ENCODE peak calls at places on chromosomes 5 and 9, in six cellular contexts. J, H, F, A, D and Q are unnamed samples.

GRCh38 chr5:180090769-180091546 is 19.4 kb upstream of the RNF130 start:
- DNase-seq in J (peak), H (peak), F (no peak), A (peak), D (no peak), Q (peak)

GRCh38 chr9:6733243-6733642 is 24.5 kb upstream of the KDM4C start:
- DNase-seq in J (no peak), H (no peak), F (no peak), A (no peak), D (no peak), Q (no peak)

GRCh38 chr9:74952281-74953151 is at the start of gene C9orf40:
- DNase-seq in J (peak), H (peak), F (peak), A (peak), D (peak), Q (peak)

GRCh38 chr5:5192681-5193080 is 52.6 kb downstream of the ADAMTS16 start:
- DNase-seq in J (no peak), H (no peak), F (no peak), A (no peak), D (no peak), Q (no peak)

GRCh38 chr5:97550164-97550563 is 367.1 kb upstream of the RIOK2 start:
- DNase-seq in J (no peak), H (no peak), F (no peak), A (peak), D (no peak), Q (peak)

GRCh38 chr5:170216262-170216864 is 16.4 kb upstream of the C5orf58 start:
- DNase-seq in J (peak), H (no peak), F (peak), A (peak), D (peak), Q (peak)

GRCh38 chr9:134626576-134627416 is 14.8 kb upstream of the COL5A1 start:
- DNase-seq in J (no peak), H (no peak), F (no peak), A (peak), D (no peak), Q (no peak)

GRCh38 chr5:39462211-39462610 is 37.4 kb upstream of the DAB2 start:
- DNase-seq in J (no peak), H (no peak), F (no peak), A (no peak), D (no peak), Q (no peak)

GRCh38 chr9:93130861-93131481 is 3.1 kb downstream of the NINJ1 start:
- DNase-seq in J (peak), H (no peak), F (no peak), A (no peak), D (peak), Q (peak)

GRCh38 chr5:33401482-33402390 is 39.0 kb upstream of the TARS1 start:
- DNase-seq in J (no peak), H (no peak), F (peak), A (peak), D (no peak), Q (peak)

GRCh38 chr5:62029303-62029702 is 276.7 kb upstream of the KIF2A start:
- DNase-seq in J (no peak), H (no peak), F (no peak), A (peak), D (no peak), Q (no peak)

GRCh38 chr9:13026956-13027355 is 252.1 kb downstream of the LURAP1L start:
- DNase-seq in J (no peak), H (no peak), F (no peak), A (no peak), D (no peak), Q (no peak)

GRCh38 chr5:15932066-15932465 is 247.5 kb downstream of the MARCHF11 start:
- DNase-seq in J (no peak), H (no peak), F (no peak), A (no peak), D (no peak), Q (no peak)

GRCh38 chr5:180816608-180817534 is 14.3 kb upstream of the MGAT1 start:
- DNase-seq in J (no peak), H (no peak), F (no peak), A (peak), D (no peak), Q (peak)

GRCh38 chr9:109385499-109385898 is 64.6 kb upstream of the EPB41L4B start:
- DNase-seq in J (no peak), H (no peak), F (no peak), A (no peak), D (no peak), Q (no peak)

GRCh38 chr9:131475956-131476776 is 26.6 kb upstream of the POMT1 start:
- DNase-seq in J (no peak), H (no peak), F (no peak), A (no peak), D (no peak), Q (no peak)

GRCh38 chr9:111305914-111306313 is 24.1 kb downstream of the OR2K2 start:
- DNase-seq in J (no peak), H (peak), F (no peak), A (no peak), D (no peak), Q (no peak)

GRCh38 chr5:148949871-148950863 is 112.7 kb downstream of the SH3TC2 start:
- DNase-seq in J (no peak), H (no peak), F (no peak), A (no peak), D (peak), Q (no peak)

GRCh38 chr5:54357371-54358058 is 47.1 kb upstream of the ARL15 start:
- DNase-seq in J (no peak), H (no peak), F (no peak), A (no peak), D (no peak), Q (peak)

GRCh38 chr9:134871941-134872340 is 8.7 kb upstream of the FCN2 start:
- DNase-seq in J (no peak), H (no peak), F (no peak), A (no peak), D (no peak), Q (peak)

GRCh38 chr5:148751025-148751424 is 75.4 kb upstream of the ADRB2 start:
- DNase-seq in J (no peak), H (no peak), F (no peak), A (no peak), D (no peak), Q (no peak)

GRCh38 chr5:176837707-176838115 is 27.4 kb downstream of the UNC5A start:
- DNase-seq in J (peak), H (peak), F (peak), A (peak), D (peak), Q (peak)

GRCh38 chr5:172768573-172769323 is 2.2 kb downstream of the DUSP1 start:
- DNase-seq in J (peak), H (peak), F (peak), A (peak), D (no peak), Q (peak)

GRCh38 chr9:114681594-114682332 is at the start of gene TEX48:
- DNase-seq in J (peak), H (peak), F (peak), A (peak), D (peak), Q (peak)